ENCODE peak calls at places on chromosomes 16 and 17, in five cellular contexts. One of them, this sample, is unnamed.

GRCh38 chr17:37702605-37703004 is 42.3 kb downstream of the HNF1B start:
- DNase-seq in GM03348: peak
- DNase-seq in hippocampal formation: no peak
- DNase-seq in T-helper 2 cell: no peak
- DNase-seq in ACHN: no peak
- DNase-seq in this sample: no peak

GRCh38 chr16:71709231-71709781 is 15.2 kb downstream of the PHLPP2 start:
- DNase-seq in hippocampal formation: no peak
- DNase-seq in GM03348: peak
- DNase-seq in T-helper 2 cell: no peak
- DNase-seq in ACHN: peak
- DNase-seq in this sample: no peak

GRCh38 chr16:15440852-15441251 is 6.5 kb downstream of the BMERB1 start:
- DNase-seq in GM03348: peak
- DNase-seq in ACHN: no peak
- DNase-seq in hippocampal formation: no peak
- DNase-seq in T-helper 2 cell: no peak
- DNase-seq in this sample: no peak

GRCh38 chr16:73023320-73023719 is 24.6 kb downstream of the ZFHX3 start:
- DNase-seq in T-helper 2 cell: no peak
- DNase-seq in ACHN: no peak
- DNase-seq in GM03348: no peak
- DNase-seq in hippocampal formation: no peak
- DNase-seq in this sample: no peak

GRCh38 chr17:72117470-72117747 is 3.4 kb upstream of the SOX9 start:
- DNase-seq in GM03348: no peak
- DNase-seq in hippocampal formation: no peak
- DNase-seq in T-helper 2 cell: no peak
- DNase-seq in ACHN: no peak
- DNase-seq in this sample: no peak

GRCh38 chr16:6956511-6956910 is 376.1 kb upstream of the RBFOX1 start:
- DNase-seq in hippocampal formation: no peak
- DNase-seq in ACHN: no peak
- DNase-seq in T-helper 2 cell: no peak
- DNase-seq in GM03348: no peak
- DNase-seq in this sample: no peak

GRCh38 chr17:57948169-57948554 is 7.0 kb downstream of the CUEDC1 start:
- DNase-seq in hippocampal formation: no peak
- DNase-seq in T-helper 2 cell: no peak
- DNase-seq in ACHN: no peak
- DNase-seq in GM03348: no peak
- DNase-seq in this sample: no peak

GRCh38 chr16:31875112-31875803 is 1.7 kb downstream of the ZNF267 start:
- DNase-seq in hippocampal formation: no peak
- DNase-seq in GM03348: peak
- DNase-seq in T-helper 2 cell: no peak
- DNase-seq in ACHN: no peak
- DNase-seq in this sample: no peak

GRCh38 chr17:37259030-37259735 is 116.6 kb upstream of the C17orf78 start:
- DNase-seq in ACHN: peak
- DNase-seq in T-helper 2 cell: no peak
- DNase-seq in GM03348: peak
- DNase-seq in hippocampal formation: no peak
- DNase-seq in this sample: no peak

GRCh38 chr16:50521246-50521900 is 26.8 kb upstream of the NKD1 start:
- DNase-seq in GM03348: no peak
- DNase-seq in ACHN: no peak
- DNase-seq in hippocampal formation: no peak
- DNase-seq in T-helper 2 cell: no peak
- DNase-seq in this sample: no peak

GRCh38 chr17:4548061-4548461 is 7.1 kb downstream of the MYBBP1A start:
- DNase-seq in GM03348: no peak
- DNase-seq in hippocampal formation: no peak
- DNase-seq in T-helper 2 cell: no peak
- DNase-seq in ACHN: no peak
- DNase-seq in this sample: no peak

GRCh38 chr17:57774872-57775271 is 29.8 kb upstream of the CCDC182 start:
- DNase-seq in T-helper 2 cell: no peak
- DNase-seq in hippocampal formation: no peak
- DNase-seq in ACHN: no peak
- DNase-seq in GM03348: no peak
- DNase-seq in this sample: no peak